ENCODE peak calls at places on chromosomes 5 and 9, in six cellular contexts. One of them, this sample, is unnamed.

GRCh38 chr5:131974622-131974955 is 29.1 kb upstream of the MEIKIN start:
- DNase-seq in brain microvascular endothelial cell: no peak
- DNase-seq in coronary artery: peak; percentile 28
- DNase-seq in CD4-positive, alpha-beta T cell: no peak
- DNase-seq in neural crest cell: no peak
- DNase-seq in RWPE1: no peak
- DNase-seq in this sample: no peak

GRCh38 chr9:131395027-131395744 is 1.3 kb downstream of the PRRC2B start:
- DNase-seq in CD4-positive, alpha-beta T cell: peak; percentile 47
- DNase-seq in RWPE1: peak; percentile 72
- DNase-seq in coronary artery: no peak
- DNase-seq in brain microvascular endothelial cell: no peak
- DNase-seq in neural crest cell: no peak
- DNase-seq in this sample: no peak

GRCh38 chr5:4874097-4874496 is 266.0 kb upstream of the ADAMTS16 start:
- DNase-seq in neural crest cell: no peak
- DNase-seq in CD4-positive, alpha-beta T cell: no peak
- DNase-seq in RWPE1: no peak
- DNase-seq in coronary artery: no peak
- DNase-seq in brain microvascular endothelial cell: no peak
- DNase-seq in this sample: no peak

GRCh38 chr9:20786807-20787206 is 102.7 kb downstream of the FOCAD start:
- DNase-seq in CD4-positive, alpha-beta T cell: no peak
- DNase-seq in neural crest cell: no peak
- DNase-seq in RWPE1: no peak
- DNase-seq in brain microvascular endothelial cell: no peak
- DNase-seq in coronary artery: no peak
- DNase-seq in this sample: no peak

GRCh38 chr9:115202960-115203751 is 85.2 kb upstream of the TNC start:
- DNase-seq in neural crest cell: no peak
- DNase-seq in RWPE1: no peak
- DNase-seq in brain microvascular endothelial cell: peak; percentile 35
- DNase-seq in CD4-positive, alpha-beta T cell: no peak
- DNase-seq in coronary artery: no peak
- DNase-seq in this sample: no peak

GRCh38 chr5:91641730-91642350 is 258.7 kb upstream of the ARRDC3 start:
- DNase-seq in brain microvascular endothelial cell: no peak
- DNase-seq in coronary artery: no peak
- DNase-seq in neural crest cell: no peak
- DNase-seq in RWPE1: peak; percentile 23
- DNase-seq in CD4-positive, alpha-beta T cell: no peak
- DNase-seq in this sample: no peak

GRCh38 chr5:123754167-123754840 is 242.3 kb downstream of the CSNK1G3 start:
- DNase-seq in brain microvascular endothelial cell: peak; percentile 26
- DNase-seq in coronary artery: no peak
- DNase-seq in neural crest cell: no peak
- DNase-seq in CD4-positive, alpha-beta T cell: no peak
- DNase-seq in RWPE1: no peak
- DNase-seq in this sample: no peak

GRCh38 chr9:135326141-135326540 is 153.4 kb upstream of the PPP1R26 start:
- DNase-seq in RWPE1: no peak
- DNase-seq in CD4-positive, alpha-beta T cell: no peak
- DNase-seq in neural crest cell: no peak
- DNase-seq in coronary artery: peak; percentile 65
- DNase-seq in brain microvascular endothelial cell: no peak
- DNase-seq in this sample: no peak

GRCh38 chr5:98774192-98775046 is 956 bp downstream of the RGMB start:
- DNase-seq in RWPE1: peak; percentile 55
- DNase-seq in CD4-positive, alpha-beta T cell: peak; percentile 32
- DNase-seq in brain microvascular endothelial cell: peak; percentile 73
- DNase-seq in coronary artery: peak; percentile 79
- DNase-seq in neural crest cell: peak; percentile 37
- DNase-seq in this sample: peak; percentile 66

DNA sequence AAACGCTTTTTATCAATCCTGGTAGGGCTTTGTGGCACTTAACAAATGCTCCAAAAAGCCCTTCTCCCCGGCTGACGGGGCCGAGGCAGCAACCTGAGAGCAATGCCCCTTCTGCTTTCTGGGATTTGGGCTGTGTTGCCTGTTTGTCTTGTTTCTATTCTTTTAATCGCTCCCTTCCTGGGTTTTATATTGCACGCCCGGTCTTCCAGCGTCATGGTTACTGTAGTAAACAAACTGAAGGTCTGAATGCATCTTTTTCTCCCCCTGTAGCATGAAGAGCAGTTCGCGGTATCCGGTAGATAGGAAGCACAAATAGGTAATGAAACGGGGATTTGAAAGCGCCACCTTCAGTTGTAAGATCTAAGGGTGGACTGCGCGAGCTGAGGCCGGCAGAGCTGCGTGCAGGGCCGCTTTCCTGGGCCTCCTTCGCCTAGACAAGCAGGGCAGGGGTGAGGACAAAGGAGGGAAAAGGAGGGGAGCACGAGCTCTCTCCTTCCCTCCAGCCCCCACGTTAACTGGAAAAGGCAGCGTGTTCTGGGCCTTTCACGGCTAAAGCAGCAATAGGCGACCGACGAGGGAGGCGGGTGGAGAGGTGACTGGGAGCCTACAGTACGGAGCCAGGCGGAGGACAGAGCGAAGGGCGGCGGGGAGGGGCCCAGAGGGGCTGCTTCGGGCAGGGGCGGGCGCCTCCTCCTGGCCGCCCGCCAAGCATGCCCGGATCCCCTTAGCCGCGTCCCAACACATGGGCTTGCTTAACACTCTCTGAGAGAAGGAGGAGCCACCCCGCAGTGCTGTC is 49.3 kb upstream of the ZNF366 start:
- DNase-seq in neural crest cell: peak; percentile 66
- DNase-seq in coronary artery: no peak
- DNase-seq in RWPE1: no peak
- DNase-seq in brain microvascular endothelial cell: peak; percentile 51
- DNase-seq in CD4-positive, alpha-beta T cell: no peak
- DNase-seq in this sample: peak; percentile 83
- TF ChIP-seq CTCF in neural crest cell: peak; percentile 62
- TF ChIP-seq CTCF in coronary artery: no peak
- TF ChIP-seq CTCF in RWPE1: no peak
- TF ChIP-seq CTCF in brain microvascular endothelial cell: peak; percentile 36
- TF ChIP-seq CTCF in CD4-positive, alpha-beta T cell: no peak
- TF ChIP-seq CTCF in this sample: peak; percentile 58

GRCh38 chr9:127360205-127360604 is 36.8 kb upstream of the SLC2A8 start:
- DNase-seq in coronary artery: no peak
- DNase-seq in RWPE1: no peak
- DNase-seq in brain microvascular endothelial cell: no peak
- DNase-seq in neural crest cell: no peak
- DNase-seq in CD4-positive, alpha-beta T cell: no peak
- DNase-seq in this sample: no peak
- TF ChIP-seq CTCF in coronary artery: no peak
- TF ChIP-seq CTCF in RWPE1: no peak
- TF ChIP-seq CTCF in brain microvascular endothelial cell: peak; percentile 47
- TF ChIP-seq CTCF in neural crest cell: no peak
- TF ChIP-seq CTCF in CD4-positive, alpha-beta T cell: no peak
- TF ChIP-seq CTCF in this sample: no peak

GRCh38 chr5:54525226-54525625 is 7.7 kb downstream of the SNX18 start:
- DNase-seq in coronary artery: no peak
- DNase-seq in RWPE1: no peak
- DNase-seq in CD4-positive, alpha-beta T cell: no peak
- DNase-seq in brain microvascular endothelial cell: no peak
- DNase-seq in neural crest cell: no peak
- DNase-seq in this sample: no peak

GRCh38 chr5:54522080-54522479 is 4.5 kb downstream of the SNX18 start:
- DNase-seq in neural crest cell: no peak
- DNase-seq in coronary artery: no peak
- DNase-seq in brain microvascular endothelial cell: no peak
- DNase-seq in CD4-positive, alpha-beta T cell: no peak
- DNase-seq in RWPE1: no peak
- DNase-seq in this sample: no peak

GRCh38 chr5:54524704-54525103 is 7.1 kb downstream of the SNX18 start:
- DNase-seq in coronary artery: peak; percentile 79
- DNase-seq in RWPE1: no peak
- DNase-seq in CD4-positive, alpha-beta T cell: no peak
- DNase-seq in neural crest cell: no peak
- DNase-seq in brain microvascular endothelial cell: peak; percentile 60
- DNase-seq in this sample: no peak

GRCh38 chr5:54524082-54524481 is 6.5 kb downstream of the SNX18 start:
- DNase-seq in RWPE1: no peak
- DNase-seq in neural crest cell: no peak
- DNase-seq in coronary artery: peak; percentile 75
- DNase-seq in brain microvascular endothelial cell: no peak
- DNase-seq in CD4-positive, alpha-beta T cell: no peak
- DNase-seq in this sample: no peak

DNA sequence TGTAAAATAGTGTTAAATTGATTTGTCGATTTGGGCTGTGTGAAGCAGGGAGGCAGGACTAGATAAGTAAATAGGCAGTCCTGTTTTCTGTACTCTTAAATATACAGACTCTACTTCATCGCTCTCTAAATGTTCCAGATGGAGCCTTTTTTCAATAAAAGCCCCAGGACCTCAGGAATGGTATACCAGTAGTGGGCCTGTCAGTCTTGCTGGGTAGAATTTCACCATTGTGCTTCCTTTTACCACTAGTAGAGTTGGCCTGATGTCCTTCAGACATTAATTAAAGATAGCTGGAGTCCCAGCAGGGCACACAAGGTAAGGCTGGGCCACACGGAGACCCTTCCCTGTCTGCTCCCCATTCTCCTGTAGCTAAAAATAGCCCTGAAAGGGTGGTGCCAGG is 6.0 kb downstream of the SNX18 start:
- DNase-seq in neural crest cell: no peak
- DNase-seq in RWPE1: no peak
- DNase-seq in CD4-positive, alpha-beta T cell: no peak
- DNase-seq in brain microvascular endothelial cell: no peak
- DNase-seq in coronary artery: no peak
- DNase-seq in this sample: no peak
- TF ChIP-seq CTCF in neural crest cell: no peak
- TF ChIP-seq CTCF in RWPE1: no peak
- TF ChIP-seq CTCF in CD4-positive, alpha-beta T cell: no peak
- TF ChIP-seq CTCF in brain microvascular endothelial cell: no peak
- TF ChIP-seq CTCF in coronary artery: no peak
- TF ChIP-seq CTCF in this sample: no peak

GRCh38 chr5:93192683-93193082 is 388.3 kb downstream of the NR2F1-AS1 start:
- DNase-seq in coronary artery: no peak
- DNase-seq in neural crest cell: no peak
- DNase-seq in brain microvascular endothelial cell: no peak
- DNase-seq in RWPE1: no peak
- DNase-seq in CD4-positive, alpha-beta T cell: no peak
- DNase-seq in this sample: no peak
- TF ChIP-seq CTCF in coronary artery: no peak
- TF ChIP-seq CTCF in neural crest cell: no peak
- TF ChIP-seq CTCF in brain microvascular endothelial cell: no peak
- TF ChIP-seq CTCF in RWPE1: no peak
- TF ChIP-seq CTCF in CD4-positive, alpha-beta T cell: no peak
- TF ChIP-seq CTCF in this sample: no peak

DNA sequence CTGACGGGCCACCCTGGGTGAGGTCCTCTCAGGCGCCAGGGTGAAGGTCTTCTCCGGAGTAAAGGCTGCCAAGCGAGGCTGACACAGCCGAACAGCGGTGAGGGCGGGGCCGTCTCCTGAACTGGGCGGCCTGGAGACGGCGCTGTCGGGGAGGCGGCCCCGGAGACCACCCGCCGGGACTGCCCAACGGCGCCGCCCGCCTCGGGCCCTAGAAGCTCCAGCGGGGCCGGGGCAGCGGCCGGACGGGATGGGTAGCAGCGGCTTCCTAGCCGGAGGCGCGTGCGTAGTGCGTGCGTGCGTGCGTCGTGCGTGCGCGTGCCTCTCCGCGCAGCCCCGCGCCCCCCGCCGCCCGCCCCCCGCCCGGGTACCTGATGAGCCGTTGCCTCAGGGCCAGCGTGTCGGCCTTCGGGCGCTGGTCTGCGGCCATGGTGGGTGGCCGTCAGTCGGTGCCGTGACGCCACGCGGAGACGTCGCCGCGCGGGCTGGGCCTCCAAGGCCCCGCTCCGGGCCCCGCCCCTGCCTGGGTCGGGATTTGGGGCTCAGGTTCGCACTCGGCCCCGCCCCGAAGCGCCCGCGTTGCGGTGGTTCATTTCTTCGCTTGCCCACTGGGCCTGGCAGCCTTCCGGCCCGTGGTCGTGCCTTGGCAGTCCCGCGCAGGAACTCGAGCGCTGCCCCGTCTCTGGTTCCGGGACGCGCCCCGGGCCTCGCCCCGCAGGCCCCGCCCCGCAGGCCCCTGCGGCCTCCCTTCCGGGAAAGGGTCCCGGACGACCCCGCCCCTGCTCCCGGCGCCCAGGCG is at the start of gene PHYKPL:
- DNase-seq in neural crest cell: peak; percentile 57
- DNase-seq in brain microvascular endothelial cell: peak; percentile 33
- DNase-seq in RWPE1: peak; percentile 86
- DNase-seq in coronary artery: peak; percentile 86
- DNase-seq in CD4-positive, alpha-beta T cell: peak; percentile 52
- DNase-seq in this sample: peak; percentile 72
- TF ChIP-seq CTCF in neural crest cell: no peak
- TF ChIP-seq CTCF in brain microvascular endothelial cell: no peak
- TF ChIP-seq CTCF in RWPE1: no peak
- TF ChIP-seq CTCF in coronary artery: no peak
- TF ChIP-seq CTCF in CD4-positive, alpha-beta T cell: no peak
- TF ChIP-seq CTCF in this sample: no peak

This sample was measured in glutamatergic neuron.